ENCODE peak calls at places on chromosome 1, in six cellular contexts. E is naive B cell, I is GM03348, A is amniotic stem cell, K is GM13977, F is sciatic nerve. R is an unnamed sample.
A peak's percentile ranks its signal among the peaks of the same experiment; 100 is the strongest.

GRCh38 chr1:23638188-23638619 is 53.4 kb upstream of the RPL11 start:
- DNase-seq in E (no peak), I (no peak), A (no peak), K (no peak), F (no peak), R (no peak)

GRCh38 chr1:211653907-211654553 is 21.4 kb downstream of the NEK2 start:
- DNase-seq in E (no peak), I (peak; percentile 41), A (no peak), K (no peak), F (no peak), R (no peak)

GRCh38 chr1:117546467-117546866 is 59.4 kb upstream of the TENT5C start:
- DNase-seq in E (no peak), I (no peak), A (no peak), K (no peak), F (no peak), R (no peak)

GRCh38 chr1:230909974-230910754 is 41.8 kb upstream of the C1orf198 start:
- DNase-seq in E (no peak), I (no peak), A (no peak), K (no peak), F (no peak), R (no peak)

GRCh38 chr1:6188466-6188865 is 8.3 kb upstream of the CHD5 start:
- DNase-seq in E (no peak), I (no peak), A (no peak), K (no peak), F (no peak), R (no peak)

GRCh38 chr1:228323401-228323800 is 83.2 kb downstream of the TRIM11 start:
- DNase-seq in E (no peak), I (no peak), A (no peak), K (no peak), F (no peak), R (no peak)

GRCh38 chr1:89490389-89490788 is 34.2 kb upstream of the LRRC8B start:
- DNase-seq in E (no peak), I (no peak), A (no peak), K (no peak), F (no peak), R (no peak)

GRCh38 chr1:168488153-168488552 is 55.6 kb downstream of the XCL2 start:
- DNase-seq in E (no peak), I (peak; percentile 38), A (no peak), K (no peak), F (peak; percentile 80), R (no peak)

GRCh38 chr1:64242895-64243756 is 39.7 kb downstream of the UBE2U start:
- DNase-seq in E (peak; percentile 11), I (peak; percentile 48), A (no peak), K (no peak), F (no peak), R (no peak)

GRCh38 chr1:215045647-215046308 is 36.8 kb upstream of the KCNK2 start:
- DNase-seq in E (no peak), I (peak; percentile 22), A (no peak), K (no peak), F (no peak), R (no peak)

GRCh38 chr1:235866207-235866912 is at the start of gene LYST:
- DNase-seq in E (peak; percentile 75), I (peak; percentile 51), A (peak; percentile 34), K (peak; percentile 58), F (peak; percentile 68), R (no peak)

GRCh38 chr1:121518726-121519041 is 333.9 kb downstream of the SRGAP2C start:
- DNase-seq in E (no peak), I (no peak), A (no peak), K (no peak), F (no peak), R (no peak)

GRCh38 chr1:33763406-33763805 is 100.5 kb upstream of the HMGB4 start:
- DNase-seq in E (no peak), I (peak; percentile 61), A (peak; percentile 15), K (no peak), F (no peak), R (peak; percentile 53)

GRCh38 chr1:226482975-226483660 is 65.4 kb upstream of the STUM start:
- DNase-seq in E (no peak), I (no peak), A (no peak), K (no peak), F (no peak), R (no peak)

GRCh38 chr1:34360574-34360973 is 183.9 kb downstream of the C1orf94 start:
- DNase-seq in E (no peak), I (no peak), A (no peak), K (peak; percentile 11), F (no peak), R (no peak)

GRCh38 chr1:180154003-180154324 is 705 bp upstream of the QSOX1 start:
- DNase-seq in E (no peak), I (no peak), A (no peak), K (no peak), F (no peak), R (no peak)

GRCh38 chr1:161172776-161173376 is 4.4 kb downstream of the B4GALT3 start:
- DNase-seq in E (no peak), I (peak; percentile 88), A (no peak), K (no peak), F (no peak), R (peak; percentile 93)

GRCh38 chr1:204076891-204077290 is 4.0 kb downstream of the SOX13 start:
- DNase-seq in E (no peak), I (peak; percentile 25), A (no peak), K (no peak), F (no peak), R (no peak)

GRCh38 chr1:117635805-117636204 is 30.0 kb downstream of the TENT5C start:
- DNase-seq in E (no peak), I (no peak), A (no peak), K (no peak), F (no peak), R (no peak)

GRCh38 chr1:231201375-231202124 is 39.5 kb upstream of the GNPAT start:
- DNase-seq in E (no peak), I (no peak), A (no peak), K (no peak), F (no peak), R (no peak)

GRCh38 chr1:218058730-218059129 is 226.4 kb upstream of the RRP15 start:
- DNase-seq in E (no peak), I (no peak), A (no peak), K (no peak), F (no peak), R (no peak)

GRCh38 chr1:117599286-117599685 is 6.6 kb upstream of the TENT5C start:
- DNase-seq in E (no peak), I (no peak), A (no peak), K (no peak), F (no peak), R (no peak)

GRCh38 chr1:221335161-221336101 is 406.5 kb downstream of the DUSP10 start:
- DNase-seq in E (no peak), I (peak; percentile 68), A (no peak), K (no peak), F (peak; percentile 67), R (peak; percentile 67)

GRCh38 chr1:243731301-243731891 is 118.6 kb downstream of the AKT3 start:
- DNase-seq in E (no peak), I (no peak), A (no peak), K (no peak), F (no peak), R (no peak)

GRCh38 chr1:200971428-200971903 is 52.0 kb downstream of the KIF21B start:
- DNase-seq in E (no peak), I (no peak), A (no peak), K (peak; percentile 80), F (no peak), R (no peak)

GRCh38 chr1:168506204-168506819 is 37.5 kb downstream of the XCL2 start:
- DNase-seq in E (no peak), I (peak; percentile 45), A (no peak), K (no peak), F (no peak), R (peak; percentile 57)

GRCh38 chr1:44777969-44778635 is 2.8 kb downstream of the RPS8 start:
- DNase-seq in E (no peak), I (no peak), A (no peak), K (no peak), F (no peak), R (no peak)

GRCh38 chr1:21241761-21242581 is 48.3 kb downstream of the ECE1 start:
- DNase-seq in E (no peak), I (no peak), A (no peak), K (no peak), F (no peak), R (no peak)

GRCh38 chr1:111707906-111708305 is 31.3 kb downstream of the INKA2 start:
- DNase-seq in E (no peak), I (no peak), A (no peak), K (no peak), F (no peak), R (no peak)

GRCh38 chr1:12472798-12473551 is 145.0 kb downstream of the DHRS3 start:
- DNase-seq in E (peak; percentile 51), I (no peak), A (no peak), K (no peak), F (no peak), R (no peak)

GRCh38 chr1:7117599-7118281 is 332.5 kb downstream of the CAMTA1 start:
- DNase-seq in E (no peak), I (peak; percentile 89), A (peak; percentile 87), K (no peak), F (no peak), R (peak; percentile 73)

GRCh38 chr1:184424171-184424570 is 37.3 kb downstream of the C1orf21 start:
- DNase-seq in E (no peak), I (no peak), A (no peak), K (no peak), F (no peak), R (no peak)

R was measured in HS-5.